ENCODE peak calls at places on chromosomes 6 and 20, in nine cellular contexts. A is iris pigment epithelial cell, L is cardiac muscle cell, Y is nephron progenitor cell, F is NCI-H2081, K is retina, N is activated T-helper 1 cell treated with Interleukin-2 at 50 U/mL for 16 hours, X is SHP77, D is tibial artery. P is an unnamed sample.

GRCh38 chr6:160141001-160141726 is 19.5 kb downstream of the SLC22A1 start:
- DNase-seq in A (peak; percentile 70), L (no peak), Y (no peak), F (no peak), K (no peak), N (no peak), X (no peak), D (no peak), P (no peak)

GRCh38 chr6:39209360-39209811 is 19.9 kb downstream of the KCNK5 start:
- DNase-seq in A (no peak), L (no peak), Y (no peak), F (no peak), K (no peak), N (no peak), X (no peak), D (no peak), P (no peak)

GRCh38 chr6:37565267-37566208 is 65.8 kb upstream of the CCDC167 start:
- DNase-seq in A (no peak), L (peak; percentile 85), Y (peak; percentile 64), F (peak; percentile 73), K (peak; percentile 88), N (no peak), X (peak; percentile 74), D (no peak), P (no peak)

GRCh38 chr20:35311409-35311808 is 19.2 kb upstream of the FAM83C start:
- DNase-seq in A (peak; percentile 49), L (no peak), Y (no peak), F (peak; percentile 21), K (no peak), N (no peak), X (no peak), D (no peak), P (no peak)

GRCh38 chr6:131807644-131808459 is at the start of gene ENPP1:
- DNase-seq in A (peak; percentile 61), L (peak; percentile 81), Y (peak; percentile 76), F (peak; percentile 43), K (peak; percentile 86), N (peak; percentile 22), X (peak; percentile 63), D (peak; percentile 75), P (peak; percentile 62)

GRCh38 chr20:37318046-37318445 is 27.9 kb upstream of the SRC start:
- DNase-seq in A (no peak), L (no peak), Y (no peak), F (no peak), K (no peak), N (no peak), X (no peak), D (no peak), P (no peak)

GRCh38 chr20:36569847-36570429 is 3.5 kb upstream of the TGIF2 start:
- DNase-seq in A (peak; percentile 63), L (no peak), Y (no peak), F (no peak), K (no peak), N (no peak), X (no peak), D (no peak), P (no peak)

GRCh38 chr6:111658445-111659154 is 52.9 kb upstream of the TRAF3IP2 start:
- DNase-seq in A (peak; percentile 33), L (no peak), Y (no peak), F (no peak), K (no peak), N (no peak), X (no peak), D (peak; percentile 48), P (no peak)